ENCODE peak calls at places on chromosomes 16 and 17, in five cellular contexts. D is tibial artery, K is HCT116, P is GM12878, Z is HFF-Myc. E is an unnamed sample.

GRCh38 chr16:72137380-72138063 is 34.4 kb downstream of the PMFBP1 start:
- DNase-seq in D (no peak), K (no peak), P (no peak), Z (no peak), E (no peak)

GRCh38 chr16:31268891-31269290 is 9.1 kb downstream of the ITGAM start:
- DNase-seq in D (no peak), K (no peak), P (no peak), Z (no peak), E (no peak)

GRCh38 chr17:16986391-16986790 is 14.5 kb upstream of the TNFRSF13B start:
- DNase-seq in D (no peak), K (no peak), P (no peak), Z (no peak), E (no peak)

GRCh38 chr16:63612462-63613227 is 1509.2 kb downstream of the CDH11 start:
- DNase-seq in D (no peak), K (no peak), P (no peak), Z (no peak), E (no peak)

GRCh38 chr16:2003827-2004641 is 5.6 kb downstream of the ZNF598 start:
- DNase-seq in D (peak), K (peak), P (no peak), Z (no peak), E (peak)

GRCh38 chr17:78300962-78301820 is 58.7 kb downstream of the SOCS3 start:
- DNase-seq in D (no peak), K (peak), P (no peak), Z (no peak), E (no peak)

GRCh38 chr17:7436556-7437368 is 1.5 kb downstream of the TMEM102 start:
- DNase-seq in D (peak), K (peak), P (no peak), Z (peak), E (peak)

GRCh38 chr16:4157376-4157825 is 41.2 kb upstream of the ADCY9 start:
- DNase-seq in D (no peak), K (no peak), P (no peak), Z (no peak), E (no peak)

GRCh38 chr17:36611345-36612072 is 10.1 kb downstream of the MRM1 start:
- DNase-seq in D (no peak), K (no peak), P (no peak), Z (no peak), E (no peak)

GRCh38 chr17:27276653-27277156 is 17.2 kb upstream of the WSB1 start:
- DNase-seq in D (no peak), K (no peak), P (no peak), Z (no peak), E (no peak)

GRCh38 chr17:28345420-28346198 is 10.0 kb downstream of the TNFAIP1 start:
- DNase-seq in D (no peak), K (no peak), P (no peak), Z (no peak), E (no peak)

GRCh38 chr17:35766903-35767510 is 6.3 kb downstream of the C17orf50 start:
- DNase-seq in D (no peak), K (no peak), P (no peak), Z (no peak), E (peak)

GRCh38 chr16:46790599-46791270 is 40.2 kb downstream of the C16orf87 start:
- DNase-seq in D (no peak), K (no peak), P (no peak), Z (no peak), E (no peak)

GRCh38 chr17:72392056-72393010 is 271.5 kb downstream of the SOX9 start:
- DNase-seq in D (no peak), K (no peak), P (peak), Z (no peak), E (no peak)

GRCh38 chr16:64830653-64831052 is 291.2 kb downstream of the CDH11 start:
- DNase-seq in D (no peak), K (no peak), P (no peak), Z (no peak), E (no peak)

GRCh38 chr17:34299918-34300600 is 14.5 kb downstream of the CCL11 start:
- DNase-seq in D (no peak), K (no peak), P (no peak), Z (no peak), E (no peak)

GRCh38 chr17:39750131-39751015 is 12.6 kb downstream of the GRB7 start:
- DNase-seq in D (no peak), K (no peak), P (no peak), Z (no peak), E (peak)

GRCh38 chr17:48610282-48611211 is at the start of gene HOXB7:
- DNase-seq in D (peak), K (no peak), P (no peak), Z (no peak), E (peak)

GRCh38 chr17:81301195-81302144 is 6.4 kb upstream of the SLC38A10 start:
- DNase-seq in D (no peak), K (no peak), P (no peak), Z (no peak), E (no peak)

GRCh38 chr17:81303385-81303784 is 8.3 kb upstream of the SLC38A10 start:
- DNase-seq in D (no peak), K (no peak), P (no peak), Z (no peak), E (no peak)

GRCh38 chr17:81302324-81302723 is 7.2 kb upstream of the SLC38A10 start:
- DNase-seq in D (no peak), K (no peak), P (no peak), Z (no peak), E (no peak)

GRCh38 chr17:81304196-81305015 is 9.3 kb upstream of the SLC38A10 start:
- DNase-seq in D (no peak), K (no peak), P (no peak), Z (no peak), E (no peak)

DNA sequence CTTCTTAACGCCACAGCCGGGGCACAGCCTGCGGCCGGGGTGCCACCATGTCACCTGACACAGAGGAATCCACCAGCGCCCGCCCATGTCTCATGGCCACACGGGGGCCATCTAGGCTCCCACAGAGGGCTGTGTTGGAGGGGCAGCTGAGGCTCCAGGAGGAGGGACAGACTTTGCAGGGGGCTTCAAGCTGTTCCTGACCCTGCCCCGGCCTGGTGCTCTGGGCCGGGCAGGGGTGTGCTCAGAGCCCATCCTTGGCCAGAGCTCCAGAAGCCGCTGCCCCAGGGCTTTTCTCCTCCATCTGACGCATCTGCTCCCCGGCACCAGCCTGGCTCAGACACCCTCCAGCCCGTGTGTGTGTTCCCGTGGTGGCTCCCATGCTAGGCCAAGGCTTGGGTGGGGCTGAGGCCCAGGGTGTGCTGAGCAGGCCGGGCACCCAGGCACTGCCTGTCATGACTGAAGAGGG is 7.8 kb upstream of the SLC38A10 start:
- DNase-seq in D (no peak), K (no peak), P (no peak), Z (no peak), E (peak)
- TF ChIP-seq CTCF in D (no peak), K (peak), P (no peak), Z (no peak), E (no peak)

GRCh38 chr16:49608801-49609200 is 235.2 kb downstream of the C16orf78 start:
- DNase-seq in D (no peak), K (peak), P (no peak), Z (no peak), E (no peak)
- TF ChIP-seq CTCF in D (peak), K (peak), P (peak), Z (peak), E (no peak)

GRCh38 chr16:12215302-12216105 is 239.0 kb downstream of the SNX29 start:
- DNase-seq in D (no peak), K (no peak), P (no peak), Z (no peak), E (no peak)
- TF ChIP-seq CTCF in D (no peak), K (peak), P (no peak), Z (peak), E (peak)

DNA sequence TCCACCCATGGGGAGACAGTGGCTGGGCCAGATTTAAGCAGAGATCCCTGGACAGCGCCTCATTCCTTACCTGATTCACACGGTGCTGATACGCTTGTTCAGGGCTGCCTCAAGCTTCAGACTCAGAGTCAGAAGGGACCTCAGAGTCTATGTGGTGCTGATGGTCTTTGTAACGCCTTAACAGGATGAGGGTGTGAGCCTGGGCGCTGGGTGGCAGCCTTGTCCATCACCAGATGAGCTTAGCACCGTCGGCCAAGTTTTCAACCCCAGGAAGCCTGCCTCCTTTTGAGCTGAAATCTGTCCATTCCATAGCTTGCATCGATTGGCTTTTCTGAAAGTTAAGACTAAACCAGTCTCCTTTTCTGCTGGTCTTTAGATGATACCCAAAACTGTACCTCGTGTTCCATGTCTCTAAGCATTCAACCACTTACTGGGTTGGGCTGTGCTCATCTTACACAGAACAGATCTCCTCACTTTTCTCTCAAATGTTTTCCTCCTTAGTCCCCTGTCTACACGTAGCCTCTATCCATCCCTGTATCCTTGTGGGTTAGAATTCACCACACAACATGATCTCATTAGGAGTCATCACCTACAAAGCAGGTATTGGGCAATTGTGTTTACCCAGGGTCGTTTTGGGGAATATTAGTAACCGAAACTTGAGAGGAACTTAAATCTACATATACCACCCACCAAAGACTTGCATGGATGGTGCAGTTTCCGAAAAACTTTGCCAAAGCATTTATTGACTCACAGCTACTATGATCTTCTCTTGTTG is 573.4 kb downstream of the CDH13 start:
- DNase-seq in D (no peak), K (no peak), P (no peak), Z (no peak), E (no peak)
- TF ChIP-seq CTCF in D (peak), K (no peak), P (no peak), Z (no peak), E (no peak)

GRCh38 chr16:89183463-89183862 is 11.9 kb downstream of the CDH15 start:
- DNase-seq in D (no peak), K (no peak), P (no peak), Z (no peak), E (peak)
- TF ChIP-seq CTCF in D (no peak), K (no peak), P (no peak), Z (no peak), E (no peak)

DNA sequence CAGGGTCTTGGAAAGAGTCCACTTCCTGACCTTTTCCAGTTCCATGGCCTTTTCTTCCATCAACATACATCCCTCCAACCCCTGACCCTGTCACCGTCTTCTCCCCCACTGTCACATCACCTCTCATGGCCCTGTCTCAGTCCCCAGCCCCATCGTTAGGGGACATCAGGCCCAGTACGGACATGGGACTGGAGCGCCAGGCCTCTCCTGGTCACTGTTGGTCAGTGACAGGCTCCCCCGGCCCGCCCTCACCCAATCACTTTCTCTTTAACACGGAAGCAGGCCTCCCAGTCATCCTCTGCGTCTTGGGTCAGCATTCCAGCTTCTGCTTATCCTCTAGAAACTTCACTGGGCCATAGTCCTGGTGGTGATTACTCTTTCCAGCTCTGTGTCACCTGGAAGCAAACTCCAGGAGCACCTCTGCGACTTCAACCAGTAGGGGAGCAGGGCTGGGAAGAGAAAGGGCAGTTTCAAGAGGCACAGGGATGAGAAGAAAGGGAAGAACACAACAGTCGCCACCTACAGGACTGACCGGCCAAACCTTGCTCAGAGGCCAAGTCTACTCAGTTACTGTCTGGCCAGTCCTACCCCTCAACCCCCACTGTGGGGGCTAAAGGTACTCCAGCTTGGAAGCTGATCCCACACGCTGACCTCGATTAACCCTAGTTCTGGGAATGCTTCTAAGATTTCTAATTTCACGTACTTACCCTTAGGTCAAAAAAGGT is 15.9 kb upstream of the ICAM2 start:
- DNase-seq in D (no peak), K (peak), P (no peak), Z (no peak), E (no peak)
- TF ChIP-seq CTCF in D (no peak), K (peak), P (no peak), Z (no peak), E (no peak)

DNA sequence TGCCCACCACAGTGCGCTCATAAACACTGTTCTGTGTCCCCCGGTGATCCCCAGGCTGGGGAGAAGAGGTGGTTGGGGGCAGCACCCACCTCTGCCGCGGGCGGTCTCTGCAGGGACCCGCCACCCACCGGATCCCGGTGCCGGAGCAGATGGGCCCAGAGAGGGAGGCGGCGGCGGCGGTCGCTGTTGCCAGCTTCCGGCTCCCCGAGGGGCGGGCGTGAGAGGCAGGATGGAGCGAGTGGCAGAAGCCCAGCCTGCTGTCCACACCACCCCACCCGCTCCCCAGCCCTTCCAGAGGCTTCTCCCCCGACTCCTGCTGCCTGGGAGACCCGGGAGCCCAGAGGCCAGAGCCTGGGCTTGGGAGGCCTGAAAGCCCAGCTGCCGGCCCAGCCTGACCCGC is 142.6 kb upstream of the CIBAR2 start:
- DNase-seq in D (no peak), K (no peak), P (no peak), Z (no peak), E (no peak)
- TF ChIP-seq CTCF in D (no peak), K (no peak), P (no peak), Z (no peak), E (no peak)